ENCODE peak calls at places on chromosomes 6 and 20, in six cellular contexts. V is stimulated activated CD4-positive, alpha-beta T cell treated with anti-CD3 and anti-CD28 coated beads, TNF-alpha, amount 100 ng/mL, for 1 hour; N is choroid plexus epithelial cell; L is Kasumi-1; E is GM06990; A is RPMI8226. R is an unnamed sample.
A peak's percentile ranks its signal among the peaks of the same experiment; 100 is the strongest.

GRCh38 chr6:32089082-32089828 is 19.9 kb downstream of the TNXB start:
- DNase-seq in V (no peak), N (no peak), L (no peak), E (no peak), A (no peak), R (no peak)

GRCh38 chr20:25565578-25566157 is 19.7 kb downstream of the NINL start:
- DNase-seq in V (no peak), N (no peak), L (no peak), E (no peak), A (no peak), R (no peak)

GRCh38 chr20:50717974-50718761 is 13.2 kb upstream of the PARD6B start:
- DNase-seq in V (no peak), N (peak; percentile 62), L (no peak), E (no peak), A (no peak), R (peak; percentile 49)

GRCh38 chr20:60512436-60512835 is 554.2 kb downstream of the CDH26 start:
- DNase-seq in V (no peak), N (peak; percentile 13), L (no peak), E (no peak), A (no peak), R (no peak)

GRCh38 chr20:57043091-57043490 is 223.3 kb downstream of the BMP7 start:
- DNase-seq in V (no peak), N (no peak), L (no peak), E (no peak), A (no peak), R (no peak)

GRCh38 chr6:41039060-41039998 is at the start of gene UNC5CL:
- DNase-seq in V (no peak), N (peak; percentile 54), L (peak; percentile 47), E (no peak), A (peak; percentile 67), R (peak; percentile 41)

GRCh38 chr6:42279966-42280629 is 62.4 kb upstream of the MRPS10 start:
- DNase-seq in V (no peak), N (peak; percentile 60), L (no peak), E (no peak), A (no peak), R (peak; percentile 12)

GRCh38 chr20:45059022-45059728 is 41.8 kb downstream of the KCNS1 start:
- DNase-seq in V (no peak), N (peak; percentile 51), L (no peak), E (no peak), A (no peak), R (no peak)

GRCh38 chr6:108650781-108651180 is 90.1 kb downstream of the FOXO3 start:
- DNase-seq in V (no peak), N (peak; percentile 83), L (no peak), E (no peak), A (peak; percentile 66), R (peak; percentile 80)

GRCh38 chr6:3418521-3419060 is 38.3 kb downstream of the SLC22A23 start:
- DNase-seq in V (no peak), N (peak; percentile 28), L (no peak), E (no peak), A (no peak), R (no peak)

GRCh38 chr20:36950432-36951197 is 893 bp downstream of the SAMHD1 start:
- DNase-seq in V (no peak), N (peak; percentile 23), L (peak; percentile 44), E (no peak), A (peak; percentile 37), R (peak; percentile 66)

GRCh38 chr6:37303891-37304503 is 46.1 kb upstream of the TMEM217 start:
- DNase-seq in V (no peak), N (peak; percentile 70), L (peak; percentile 80), E (no peak), A (peak; percentile 51), R (peak; percentile 71)

GRCh38 chr6:168333039-168333438 is 13.5 kb upstream of the DACT2 start:
- DNase-seq in V (no peak), N (peak; percentile 29), L (peak; percentile 3), E (no peak), A (no peak), R (no peak)

GRCh38 chr6:3844097-3844463 is 5.1 kb upstream of the FAM50B start:
- DNase-seq in V (no peak), N (peak; percentile 69), L (no peak), E (no peak), A (no peak), R (peak; percentile 81)

GRCh38 chr20:6583134-6583738 is 184.2 kb upstream of the BMP2 start:
- DNase-seq in V (no peak), N (peak; percentile 78), L (peak; percentile 75), E (no peak), A (peak; percentile 59), R (peak; percentile 77)

GRCh38 chr6:151374024-151374423 is 17.3 kb downstream of the ZBTB2 start:
- DNase-seq in V (no peak), N (peak; percentile 42), L (no peak), E (no peak), A (no peak), R (no peak)

GRCh38 chr20:44614525-44614924 is 32.1 kb downstream of the PKIG start:
- DNase-seq in V (no peak), N (no peak), L (no peak), E (no peak), A (no peak), R (no peak)

GRCh38 chr20:13788167-13788834 is 3.5 kb downstream of the NDUFAF5 start:
- DNase-seq in V (no peak), N (peak; percentile 90), L (peak; percentile 63), E (no peak), A (peak; percentile 64), R (peak; percentile 70)

GRCh38 chr6:27472182-27472616 is 706 bp downstream of the ZNF184 start:
- DNase-seq in V (peak; percentile 13), N (peak; percentile 67), L (peak; percentile 73), E (no peak), A (peak; percentile 87), R (peak; percentile 86)

GRCh38 chr20:17806739-17807441 is 107.1 kb downstream of the BANF2 start:
- DNase-seq in V (no peak), N (peak; percentile 95), L (no peak), E (no peak), A (no peak), R (peak; percentile 86)

GRCh38 chr20:539848-540247 is 3.7 kb downstream of the CSNK2A1 start:
- DNase-seq in V (no peak), N (peak; percentile 72), L (peak; percentile 9), E (no peak), A (no peak), R (peak; percentile 42)

GRCh38 chr20:24981750-24982149 is 10.8 kb downstream of the APMAP start:
- DNase-seq in V (no peak), N (no peak), L (peak; percentile 17), E (no peak), A (no peak), R (no peak)

GRCh38 chr20:51331466-51331865 is 211.1 kb downstream of the NFATC2 start:
- DNase-seq in V (no peak), N (no peak), L (no peak), E (no peak), A (no peak), R (peak; percentile 83)

GRCh38 chr6:4394786-4395185 is 259.4 kb upstream of the ECI2 start:
- DNase-seq in V (no peak), N (no peak), L (peak; percentile 25), E (no peak), A (no peak), R (no peak)

GRCh38 chr6:132257561-132257960 is 143.7 kb downstream of the MOXD1 start:
- DNase-seq in V (no peak), N (peak; percentile 20), L (no peak), E (no peak), A (no peak), R (no peak)

GRCh38 chr6:140566706-140567330 is 1192.4 kb upstream of the CITED2 start:
- DNase-seq in V (no peak), N (peak; percentile 80), L (peak; percentile 12), E (no peak), A (no peak), R (peak; percentile 73)

GRCh38 chr6:18326001-18326400 is 61.1 kb upstream of the RNF144B start:
- DNase-seq in V (no peak), N (no peak), L (no peak), E (no peak), A (no peak), R (no peak)

GRCh38 chr20:21100590-21101452 is 5.3 kb downstream of the LINC00237 start:
- DNase-seq in V (no peak), N (no peak), L (peak; percentile 11), E (peak; percentile 39), A (peak; percentile 17), R (peak; percentile 13)

GRCh38 chr6:10521104-10521808 is at the start of gene GCNT2:
- DNase-seq in V (no peak), N (peak; percentile 75), L (no peak), E (peak; percentile 38), A (no peak), R (peak; percentile 12)

GRCh38 chr20:4736875-4737274 is 15.2 kb downstream of the PRND start:
- DNase-seq in V (no peak), N (no peak), L (no peak), E (no peak), A (no peak), R (no peak)

GRCh38 chr6:151209071-151209831 is 30.5 kb upstream of the AKAP12 start:
- DNase-seq in V (no peak), N (peak; percentile 32), L (no peak), E (no peak), A (no peak), R (peak; percentile 23)

R was measured in adipocyte.